ENCODE peak calls at places on chromosomes 3 and 15, in nine cellular contexts. A is dermis blood vessel endothelial cell; L is stimulated activated CD4-positive, alpha-beta T cell treated with anti-CD3 and anti-CD28 coated beads, Interleukin-4, amount 100 ng/mL, for 1 hour; B is GM03348; X is H7; Q is mucosa of descending colon; Y is stomach; U is iPS-NIHi11; O is NCI-H748 treated with DMSO at 0.1 percent for 48 hours. N is an unnamed sample.

GRCh38 chr3:172287811-172288477 is 160.3 kb downstream of the GHSR start:
- DNase-seq in A (no peak), L (no peak), B (no peak), X (no peak), Q (no peak), Y (no peak), U (no peak), O (no peak), N (no peak)

GRCh38 chr3:49414753-49415152 is 2.5 kb downstream of the TCTA start:
- DNase-seq in A (no peak), L (no peak), B (no peak), X (no peak), Q (no peak), Y (no peak), U (no peak), O (no peak), N (no peak)

GRCh38 chr3:139326131-139326530 is 17.7 kb upstream of the MRPS22 start:
- DNase-seq in A (no peak), L (no peak), B (no peak), X (peak), Q (no peak), Y (no peak), U (no peak), O (no peak), N (no peak)

GRCh38 chr3:63349583-63350177 is 71.6 kb downstream of the SYNPR start:
- DNase-seq in A (peak), L (peak), B (peak), X (peak), Q (no peak), Y (peak), U (peak), O (peak), N (no peak)

GRCh38 chr3:104873331-104873730 is 493.4 kb upstream of the ALCAM start:
- DNase-seq in A (peak), L (no peak), B (peak), X (no peak), Q (no peak), Y (no peak), U (no peak), O (no peak), N (no peak)

GRCh38 chr3:158313344-158313927 is 203.5 kb downstream of the RSRC1 start:
- DNase-seq in A (peak), L (no peak), B (peak), X (no peak), Q (no peak), Y (no peak), U (no peak), O (peak), N (no peak)

GRCh38 chr3:5768546-5768945 is 581.0 kb downstream of the EDEM1 start:
- DNase-seq in A (no peak), L (no peak), B (no peak), X (no peak), Q (no peak), Y (no peak), U (no peak), O (no peak), N (no peak)

GRCh38 chr3:75341324-75342067 is 322.6 kb upstream of the FRG2C start:
- DNase-seq in A (no peak), L (no peak), B (no peak), X (peak), Q (no peak), Y (no peak), U (peak), O (no peak), N (no peak)

GRCh38 chr15:41934843-41935242 is 37.5 kb downstream of the EHD4 start:
- DNase-seq in A (peak), L (peak), B (no peak), X (peak), Q (peak), Y (peak), U (peak), O (no peak), N (no peak)

GRCh38 chr3:122577409-122578028 is at the start of gene PARP15:
- DNase-seq in A (peak), L (peak), B (peak), X (peak), Q (peak), Y (no peak), U (peak), O (no peak), N (no peak)

GRCh38 chr3:132396255-132396654 is 21.0 kb upstream of the DNAJC13 start:
- DNase-seq in A (no peak), L (no peak), B (no peak), X (no peak), Q (no peak), Y (no peak), U (no peak), O (no peak), N (peak)

GRCh38 chr3:160100610-160101009 is 112.0 kb downstream of the IL12A start:
- DNase-seq in A (no peak), L (no peak), B (no peak), X (no peak), Q (no peak), Y (no peak), U (no peak), O (no peak), N (no peak)

GRCh38 chr3:58680896-58681525 is 14.4 kb upstream of the FAM3D start:
- DNase-seq in A (no peak), L (no peak), B (no peak), X (no peak), Q (no peak), Y (no peak), U (no peak), O (no peak), N (no peak)

GRCh38 chr15:95464091-95464888 is 866.2 kb upstream of the NR2F2 start:
- DNase-seq in A (no peak), L (no peak), B (no peak), X (peak), Q (no peak), Y (no peak), U (no peak), O (no peak), N (no peak)

GRCh38 chr15:59222906-59223579 is 16.4 kb downstream of the LDHAL6B start:
- DNase-seq in A (no peak), L (no peak), B (no peak), X (no peak), Q (no peak), Y (no peak), U (no peak), O (no peak), N (no peak)

GRCh38 chr3:184426691-184427141 is 46.9 kb downstream of the CHRD start:
- DNase-seq in A (peak), L (no peak), B (no peak), X (no peak), Q (no peak), Y (no peak), U (no peak), O (no peak), N (peak)

GRCh38 chr15:39265261-39265660 is 315.6 kb upstream of the THBS1 start:
- DNase-seq in A (no peak), L (no peak), B (no peak), X (no peak), Q (no peak), Y (no peak), U (no peak), O (no peak), N (no peak)

GRCh38 chr3:72862314-72863090 is 14.3 kb upstream of the SHQ1 start:
- DNase-seq in A (no peak), L (no peak), B (no peak), X (no peak), Q (no peak), Y (no peak), U (no peak), O (no peak), N (no peak)

GRCh38 chr15:40436892-40437753 is 3.6 kb upstream of the BAHD1 start:
- DNase-seq in A (no peak), L (no peak), B (no peak), X (peak), Q (no peak), Y (no peak), U (no peak), O (no peak), N (no peak)

GRCh38 chr3:22901684-22902083 is 301.4 kb upstream of the UBE2E2 start:
- DNase-seq in A (no peak), L (no peak), B (no peak), X (no peak), Q (no peak), Y (no peak), U (no peak), O (no peak), N (no peak)

GRCh38 chr3:44030690-44031344 is 210.9 kb upstream of the TOPAZ1 start:
- DNase-seq in A (no peak), L (no peak), B (no peak), X (no peak), Q (no peak), Y (no peak), U (no peak), O (no peak), N (no peak)

GRCh38 chr15:92570391-92570790 is 85.2 kb downstream of the FAM174B start:
- DNase-seq in A (no peak), L (no peak), B (no peak), X (no peak), Q (no peak), Y (no peak), U (no peak), O (no peak), N (no peak)

GRCh38 chr3:10283638-10284037 is 9.1 kb downstream of the GHRL start:
- DNase-seq in A (no peak), L (no peak), B (no peak), X (no peak), Q (no peak), Y (peak), U (no peak), O (no peak), N (peak)

GRCh38 chr3:56783644-56784451 is 17.9 kb downstream of the ARHGEF3 start:
- DNase-seq in A (peak), L (peak), B (peak), X (no peak), Q (no peak), Y (peak), U (no peak), O (peak), N (no peak)

GRCh38 chr3:56076746-56077145 is 391.5 kb downstream of the ERC2 start:
- DNase-seq in A (no peak), L (no peak), B (no peak), X (no peak), Q (no peak), Y (no peak), U (no peak), O (no peak), N (no peak)